ENCODE peak calls at places on chromosomes 12 and 14, in ten cellular contexts. K, T, Y, V, C, M, G, J, F and E are unnamed samples.

GRCh38 chr14:22428681-22429315 is 160.2 kb downstream of the DAD1 start:
- DNase-seq in M (no peak), C (no peak), G (no peak), V (peak; percentile 73), T (no peak), K (no peak), F (no peak), J (no peak), Y (no peak), E (no peak)

GRCh38 chr12:117188961-117189724 is 1.1 kb downstream of the FBXO21 start:
- DNase-seq in Y (no peak), K (peak; percentile 19), F (peak; percentile 24), G (no peak), M (no peak), T (no peak), C (peak; percentile 24), V (peak; percentile 65), J (no peak), E (no peak)

GRCh38 chr12:114215766-114216165 is 190.2 kb downstream of the TBX5 start:
- DNase-seq in V (no peak), Y (no peak), K (no peak), J (no peak), G (no peak), C (no peak), T (no peak), M (no peak), F (no peak), E (no peak)

GRCh38 chr12:75892779-75893408 is 138.7 kb downstream of the PHLDA1 start:
- DNase-seq in C (peak; percentile 25), G (no peak), J (no peak), T (no peak), F (no peak), M (no peak), K (no peak), V (peak; percentile 62), Y (peak; percentile 18), E (no peak)

GRCh38 chr14:102221026-102221425 is 81.3 kb downstream of the WDR20 start:
- DNase-seq in Y (no peak), K (no peak), V (peak; percentile 27), M (no peak), J (no peak), G (no peak), T (no peak), F (peak; percentile 47), C (no peak), E (no peak)

GRCh38 chr12:116370004-116370404 is 92.5 kb upstream of the MED13L start:
- DNase-seq in J (no peak), V (peak; percentile 77), K (peak; percentile 75), M (no peak), T (no peak), C (no peak), Y (no peak), G (no peak), F (no peak), E (no peak)

GRCh38 chr14:33715223-33715528 is 235.7 kb downstream of the EGLN3 start:
- DNase-seq in J (no peak), F (no peak), T (no peak), G (no peak), Y (no peak), K (no peak), C (no peak), V (no peak), M (no peak), E (no peak)

GRCh38 chr14:55272415-55272786 is 1.2 kb downstream of the FBXO34 start:
- DNase-seq in F (no peak), V (no peak), K (no peak), M (no peak), T (no peak), J (no peak), G (no peak), C (no peak), Y (no peak), E (no peak)

GRCh38 chr14:58977366-58977765 is 211.1 kb upstream of the DAAM1 start:
- DNase-seq in J (no peak), T (no peak), Y (no peak), M (no peak), K (no peak), C (no peak), G (no peak), F (no peak), V (no peak), E (no peak)

GRCh38 chr12:71755146-71755892 is 656 bp downstream of the RAB21 start:
- DNase-seq in C (no peak), Y (peak; percentile 15), T (peak; percentile 49), V (peak; percentile 64), J (peak; percentile 77), K (peak; percentile 41), M (peak; percentile 25), G (peak; percentile 51), F (peak; percentile 67), E (peak; percentile 79)

GRCh38 chr12:91142184-91142583 is 30.9 kb upstream of the LUM start:
- DNase-seq in K (no peak), V (peak; percentile 87), C (peak; percentile 87), Y (no peak), F (no peak), T (no peak), G (no peak), J (no peak), M (no peak), E (no peak)

GRCh38 chr12:107748472-107748871 is 12.5 kb downstream of the PRDM4 start:
- DNase-seq in T (no peak), F (peak; percentile 68), V (peak; percentile 78), C (peak; percentile 37), K (no peak), M (no peak), G (no peak), J (no peak), Y (peak; percentile 14), E (no peak)

GRCh38 chr14:103090481-103091020 is 4.0 kb upstream of the EXOC3L4 start:
- DNase-seq in K (no peak), F (no peak), M (no peak), J (no peak), V (no peak), Y (no peak), G (no peak), C (no peak), T (no peak), E (no peak)

DNA sequence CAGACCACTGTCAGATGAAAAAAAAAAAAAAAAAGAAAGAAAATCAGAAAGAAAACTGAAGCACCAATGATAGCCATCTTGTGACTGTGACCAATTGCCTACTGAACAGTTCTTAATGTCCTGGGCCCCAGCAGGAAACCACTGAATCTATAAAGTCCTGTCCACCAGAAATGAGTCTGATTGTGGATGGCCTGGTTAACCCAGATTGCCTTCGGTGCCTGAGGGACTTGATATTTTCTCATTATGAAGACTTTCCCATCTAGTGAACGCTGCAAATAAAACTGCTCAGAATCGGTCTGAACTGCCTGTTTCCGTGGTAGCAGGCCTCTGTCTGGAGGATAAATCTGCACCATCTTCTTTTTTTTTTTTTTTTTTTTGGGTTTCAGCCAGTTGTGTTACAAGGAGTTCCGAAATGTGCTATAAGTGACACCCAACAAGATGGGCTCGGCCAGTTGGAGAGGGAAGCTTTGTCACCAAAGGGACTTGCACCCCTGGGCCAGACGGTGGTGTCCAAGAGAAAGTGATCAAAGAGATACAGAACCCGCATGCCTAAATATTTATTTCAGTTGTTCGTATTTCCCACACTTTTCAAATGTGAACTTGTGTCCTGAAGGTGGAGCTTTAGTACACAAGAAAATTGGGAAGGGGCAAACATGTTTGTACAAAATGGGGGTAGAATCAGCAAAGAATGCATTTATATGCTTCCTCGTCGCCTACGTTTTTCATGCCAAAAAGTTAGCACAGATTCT is 3.0 kb upstream of the PLXNC1 start:
- DNase-seq in M (no peak), J (no peak), F (no peak), T (no peak), G (no peak), Y (peak; percentile 14), K (peak; percentile 42), C (peak; percentile 14), V (peak; percentile 74), E (peak; percentile 55)
- TF ChIP-seq CTCF in M (peak; percentile 13), J (no peak), F (no peak), T (peak; percentile 16), G (peak; percentile 30), Y (peak; percentile 45), K (peak; percentile 45), C (peak; percentile 50), V (peak; percentile 53), E (no peak)

DNA sequence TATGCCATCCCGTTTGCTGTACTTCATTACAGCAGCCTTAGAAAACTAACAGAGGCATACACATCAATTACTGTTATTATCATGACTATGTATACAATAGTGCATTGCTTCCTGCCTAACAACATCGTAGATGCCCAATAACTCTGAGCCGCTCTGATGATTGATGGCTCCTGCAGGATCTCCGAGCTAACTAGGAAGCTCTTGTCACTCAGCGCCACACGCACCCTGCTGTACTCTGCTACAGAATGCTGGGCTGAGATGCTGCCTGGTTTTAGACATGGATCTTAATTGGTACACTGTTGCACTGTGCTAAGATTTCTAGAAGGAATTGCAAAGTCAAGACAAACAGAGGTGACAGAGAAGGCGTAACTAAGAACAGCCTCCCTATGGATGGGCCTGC is 169.3 kb downstream of the SLC15A4 start:
- DNase-seq in G (no peak), K (no peak), C (no peak), M (no peak), V (no peak), F (no peak), T (no peak), J (no peak), Y (no peak), E (no peak)
- TF ChIP-seq CTCF in G (no peak), K (no peak), C (no peak), M (no peak), V (no peak), F (no peak), T (no peak), J (no peak), Y (no peak), E (no peak)

GRCh38 chr12:27524489-27524835 is 456 bp downstream of the PPFIBP1 start:
- DNase-seq in M (no peak), Y (no peak), F (no peak), J (no peak), G (no peak), T (no peak), C (no peak), K (no peak), V (no peak), E (no peak)
- TF ChIP-seq CTCF in M (no peak), Y (no peak), F (no peak), J (no peak), G (no peak), T (no peak), C (no peak), K (peak; percentile 12), V (no peak), E (no peak)

DNA sequence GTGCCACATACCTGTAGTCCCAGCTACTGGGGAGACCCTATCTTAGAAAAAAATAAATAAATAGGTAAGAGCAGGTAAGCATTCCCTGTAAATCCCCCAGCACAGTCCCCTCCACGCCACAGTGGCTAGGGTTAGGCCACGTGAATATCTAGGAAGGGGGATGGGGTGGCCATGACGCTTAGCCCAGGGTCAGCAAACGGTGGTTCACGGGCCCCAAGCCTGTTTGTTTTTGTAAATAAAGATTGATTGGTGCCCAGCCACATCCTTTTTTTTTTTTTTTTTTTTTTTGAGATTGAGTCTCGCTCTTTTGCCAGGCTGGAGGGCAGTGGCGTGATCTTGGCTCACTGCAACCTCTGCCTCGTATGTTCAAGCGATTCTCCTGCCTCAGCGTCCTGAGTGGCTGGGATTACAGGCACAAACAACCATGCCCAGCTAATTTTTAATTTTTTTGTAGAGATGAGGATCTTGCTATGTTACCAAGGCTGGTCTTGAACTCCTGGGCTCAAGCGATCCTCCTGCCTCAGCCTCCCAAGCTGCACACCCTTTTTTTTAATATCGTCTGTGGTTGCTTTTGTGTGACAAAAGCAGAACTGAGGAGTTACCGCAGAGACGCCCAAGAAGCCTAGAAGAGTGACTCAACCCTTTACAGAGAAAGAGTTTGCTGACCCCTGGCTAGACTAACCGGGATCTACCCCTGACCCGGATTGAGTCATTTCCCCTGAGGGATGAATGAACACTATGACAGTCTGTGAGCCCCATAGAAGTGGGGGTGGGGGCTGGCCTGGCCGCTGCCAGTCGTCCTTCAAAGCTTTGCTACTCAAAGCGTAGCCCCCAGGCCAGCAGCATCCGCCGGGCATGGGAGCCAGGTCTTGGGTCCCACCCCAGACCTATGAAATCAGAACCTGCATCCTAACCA is 113.7 kb upstream of the NCOR2 start:
- DNase-seq in F (peak; percentile 97), K (peak; percentile 95), G (no peak), Y (peak; percentile 77), T (peak; percentile 68), M (no peak), J (peak; percentile 83), C (peak; percentile 94), V (peak; percentile 96), E (peak; percentile 76)
- TF ChIP-seq CTCF in F (peak; percentile 34), K (peak; percentile 44), G (peak; percentile 25), Y (peak; percentile 48), T (no peak), M (no peak), J (peak; percentile 32), C (peak; percentile 49), V (peak; percentile 51), E (no peak)